ENCODE peak calls at places on chromosomes 11 and 22, in seven cellular contexts. One of them, this sample, is unnamed.

GRCh38 chr22:45602824-45603301 is 68.8 kb upstream of the ATXN10 start:
- DNase-seq in lower lobe of right lung: peak; percentile 34
- DNase-seq in RWPE1: peak; percentile 31
- DNase-seq in upper lobe of right lung: no peak
- DNase-seq in IMR-90: no peak
- DNase-seq in naive thymus-derived CD4-positive, alpha-beta T cell: no peak
- DNase-seq in prostate gland: no peak
- DNase-seq in this sample: no peak

GRCh38 chr11:79525257-79525656 is 84.4 kb upstream of the TENM4 start:
- DNase-seq in upper lobe of right lung: no peak
- DNase-seq in IMR-90: no peak
- DNase-seq in RWPE1: no peak
- DNase-seq in prostate gland: no peak
- DNase-seq in naive thymus-derived CD4-positive, alpha-beta T cell: no peak
- DNase-seq in lower lobe of right lung: no peak
- DNase-seq in this sample: no peak

GRCh38 chr11:47861762-47862161 is 13.6 kb upstream of the NUP160 start:
- DNase-seq in upper lobe of right lung: no peak
- DNase-seq in IMR-90: peak; percentile 74
- DNase-seq in naive thymus-derived CD4-positive, alpha-beta T cell: no peak
- DNase-seq in prostate gland: no peak
- DNase-seq in lower lobe of right lung: no peak
- DNase-seq in RWPE1: no peak
- DNase-seq in this sample: no peak

GRCh38 chr22:27686534-27686933 is 115.0 kb downstream of the MN1 start:
- DNase-seq in RWPE1: peak; percentile 20
- DNase-seq in naive thymus-derived CD4-positive, alpha-beta T cell: no peak
- DNase-seq in lower lobe of right lung: no peak
- DNase-seq in prostate gland: no peak
- DNase-seq in IMR-90: peak; percentile 85
- DNase-seq in upper lobe of right lung: no peak
- DNase-seq in this sample: no peak

GRCh38 chr22:29225422-29226090 is 19.9 kb downstream of the EMID1 start:
- DNase-seq in IMR-90: peak; percentile 42
- DNase-seq in upper lobe of right lung: peak; percentile 74
- DNase-seq in RWPE1: no peak
- DNase-seq in naive thymus-derived CD4-positive, alpha-beta T cell: no peak
- DNase-seq in lower lobe of right lung: no peak
- DNase-seq in prostate gland: no peak
- DNase-seq in this sample: no peak

GRCh38 chr11:115761348-115761747 is 257.1 kb upstream of the CADM1 start:
- DNase-seq in upper lobe of right lung: no peak
- DNase-seq in prostate gland: no peak
- DNase-seq in RWPE1: no peak
- DNase-seq in lower lobe of right lung: peak; percentile 55
- DNase-seq in naive thymus-derived CD4-positive, alpha-beta T cell: no peak
- DNase-seq in IMR-90: no peak
- DNase-seq in this sample: no peak

GRCh38 chr11:13962562-13963168 is at the start of gene SPON1:
- DNase-seq in prostate gland: no peak
- DNase-seq in upper lobe of right lung: peak; percentile 68
- DNase-seq in RWPE1: no peak
- DNase-seq in IMR-90: peak; percentile 15
- DNase-seq in lower lobe of right lung: peak; percentile 48
- DNase-seq in naive thymus-derived CD4-positive, alpha-beta T cell: peak; percentile 41
- DNase-seq in this sample: no peak

GRCh38 chr22:35661377-35661937 is 13.2 kb downstream of the APOL6 start:
- DNase-seq in naive thymus-derived CD4-positive, alpha-beta T cell: no peak
- DNase-seq in prostate gland: no peak
- DNase-seq in lower lobe of right lung: no peak
- DNase-seq in IMR-90: peak; percentile 85
- DNase-seq in upper lobe of right lung: no peak
- DNase-seq in RWPE1: no peak
- DNase-seq in this sample: no peak

GRCh38 chr11:67468056-67468455 is 995 bp downstream of the TMEM134 start:
- DNase-seq in lower lobe of right lung: peak; percentile 84
- DNase-seq in prostate gland: peak; percentile 95
- DNase-seq in upper lobe of right lung: peak; percentile 92
- DNase-seq in naive thymus-derived CD4-positive, alpha-beta T cell: no peak
- DNase-seq in RWPE1: peak; percentile 89
- DNase-seq in IMR-90: no peak
- DNase-seq in this sample: peak; percentile 60

GRCh38 chr11:92688416-92688815 is 281.0 kb upstream of the MTNR1B start:
- DNase-seq in RWPE1: no peak
- DNase-seq in lower lobe of right lung: no peak
- DNase-seq in naive thymus-derived CD4-positive, alpha-beta T cell: no peak
- DNase-seq in prostate gland: no peak
- DNase-seq in upper lobe of right lung: no peak
- DNase-seq in IMR-90: no peak
- DNase-seq in this sample: no peak

GRCh38 chr11:88535916-88536547 is 198.5 kb upstream of the CTSC start:
- DNase-seq in lower lobe of right lung: no peak
- DNase-seq in prostate gland: no peak
- DNase-seq in RWPE1: peak; percentile 85
- DNase-seq in upper lobe of right lung: no peak
- DNase-seq in IMR-90: peak; percentile 92
- DNase-seq in naive thymus-derived CD4-positive, alpha-beta T cell: no peak
- DNase-seq in this sample: peak; percentile 60

GRCh38 chr11:116879789-116880402 is 42.5 kb upstream of the APOA1 start:
- DNase-seq in prostate gland: peak; percentile 26
- DNase-seq in lower lobe of right lung: no peak
- DNase-seq in IMR-90: peak; percentile 85
- DNase-seq in upper lobe of right lung: no peak
- DNase-seq in naive thymus-derived CD4-positive, alpha-beta T cell: peak; percentile 37
- DNase-seq in RWPE1: peak; percentile 49
- DNase-seq in this sample: no peak

GRCh38 chr11:62256281-62256680 is 13.7 kb upstream of the SCGB2A2 start:
- DNase-seq in RWPE1: peak; percentile 17
- DNase-seq in lower lobe of right lung: no peak
- DNase-seq in upper lobe of right lung: no peak
- DNase-seq in naive thymus-derived CD4-positive, alpha-beta T cell: no peak
- DNase-seq in prostate gland: no peak
- DNase-seq in IMR-90: no peak
- DNase-seq in this sample: no peak

GRCh38 chr11:61161190-61162091 is at the start of gene VPS37C:
- DNase-seq in prostate gland: peak; percentile 85
- DNase-seq in RWPE1: peak; percentile 96
- DNase-seq in upper lobe of right lung: peak; percentile 96
- DNase-seq in IMR-90: peak; percentile 83
- DNase-seq in lower lobe of right lung: peak; percentile 94
- DNase-seq in naive thymus-derived CD4-positive, alpha-beta T cell: peak; percentile 96
- DNase-seq in this sample: peak; percentile 22
- H3K27ac ChIP-seq in prostate gland: peak within 1 kb of the TSS; percentile 99
- H3K27ac ChIP-seq in RWPE1: peak within 1 kb of the TSS; percentile 93
- H3K27ac ChIP-seq in upper lobe of right lung: peak within 1 kb of the TSS; percentile 96
- H3K27ac ChIP-seq in IMR-90: peak within 1 kb of the TSS; percentile 85
- H3K27ac ChIP-seq in lower lobe of right lung: peak within 1 kb of the TSS; percentile 98
- H3K27ac ChIP-seq in naive thymus-derived CD4-positive, alpha-beta T cell: peak within 1 kb of the TSS; percentile 78
- H3K27ac ChIP-seq in this sample: peak within 1 kb of the TSS; percentile 94

GRCh38 chr22:47031628-47031915 is 269.1 kb downstream of the TBC1D22A start:
- DNase-seq in RWPE1: no peak
- DNase-seq in lower lobe of right lung: peak; percentile 33
- DNase-seq in IMR-90: no peak
- DNase-seq in naive thymus-derived CD4-positive, alpha-beta T cell: no peak
- DNase-seq in prostate gland: no peak
- DNase-seq in upper lobe of right lung: peak; percentile 53
- DNase-seq in this sample: no peak

GRCh38 chr22:47030143-47030641 is 267.7 kb downstream of the TBC1D22A start:
- DNase-seq in IMR-90: peak; percentile 18
- DNase-seq in RWPE1: no peak
- DNase-seq in lower lobe of right lung: no peak
- DNase-seq in prostate gland: no peak
- DNase-seq in naive thymus-derived CD4-positive, alpha-beta T cell: no peak
- DNase-seq in upper lobe of right lung: no peak
- DNase-seq in this sample: no peak

GRCh38 chr22:47027766-47028165 is 265.3 kb downstream of the TBC1D22A start:
- DNase-seq in naive thymus-derived CD4-positive, alpha-beta T cell: no peak
- DNase-seq in upper lobe of right lung: peak; percentile 51
- DNase-seq in RWPE1: no peak
- DNase-seq in lower lobe of right lung: peak; percentile 29
- DNase-seq in prostate gland: no peak
- DNase-seq in IMR-90: no peak
- DNase-seq in this sample: no peak

GRCh38 chr22:47030881-47031627 is 268.6 kb downstream of the TBC1D22A start:
- DNase-seq in lower lobe of right lung: peak; percentile 38
- DNase-seq in naive thymus-derived CD4-positive, alpha-beta T cell: no peak
- DNase-seq in RWPE1: no peak
- DNase-seq in IMR-90: no peak
- DNase-seq in upper lobe of right lung: peak; percentile 54
- DNase-seq in prostate gland: no peak
- DNase-seq in this sample: no peak

GRCh38 chr22:47029244-47030001 is 267.0 kb downstream of the TBC1D22A start:
- DNase-seq in lower lobe of right lung: peak; percentile 24
- DNase-seq in RWPE1: no peak
- DNase-seq in upper lobe of right lung: peak; percentile 55
- DNase-seq in naive thymus-derived CD4-positive, alpha-beta T cell: no peak
- DNase-seq in prostate gland: no peak
- DNase-seq in IMR-90: no peak
- DNase-seq in this sample: no peak
- H3K27ac ChIP-seq in lower lobe of right lung: no peak overlapping the region
- H3K27ac ChIP-seq in RWPE1: no peak overlapping the region
- H3K27ac ChIP-seq in upper lobe of right lung: no peak overlapping the region
- H3K27ac ChIP-seq in naive thymus-derived CD4-positive, alpha-beta T cell: no peak overlapping the region
- H3K27ac ChIP-seq in prostate gland: peak overlapping the region; percentile 56
- H3K27ac ChIP-seq in IMR-90: no peak overlapping the region
- H3K27ac ChIP-seq in this sample: no peak overlapping the region

DNA sequence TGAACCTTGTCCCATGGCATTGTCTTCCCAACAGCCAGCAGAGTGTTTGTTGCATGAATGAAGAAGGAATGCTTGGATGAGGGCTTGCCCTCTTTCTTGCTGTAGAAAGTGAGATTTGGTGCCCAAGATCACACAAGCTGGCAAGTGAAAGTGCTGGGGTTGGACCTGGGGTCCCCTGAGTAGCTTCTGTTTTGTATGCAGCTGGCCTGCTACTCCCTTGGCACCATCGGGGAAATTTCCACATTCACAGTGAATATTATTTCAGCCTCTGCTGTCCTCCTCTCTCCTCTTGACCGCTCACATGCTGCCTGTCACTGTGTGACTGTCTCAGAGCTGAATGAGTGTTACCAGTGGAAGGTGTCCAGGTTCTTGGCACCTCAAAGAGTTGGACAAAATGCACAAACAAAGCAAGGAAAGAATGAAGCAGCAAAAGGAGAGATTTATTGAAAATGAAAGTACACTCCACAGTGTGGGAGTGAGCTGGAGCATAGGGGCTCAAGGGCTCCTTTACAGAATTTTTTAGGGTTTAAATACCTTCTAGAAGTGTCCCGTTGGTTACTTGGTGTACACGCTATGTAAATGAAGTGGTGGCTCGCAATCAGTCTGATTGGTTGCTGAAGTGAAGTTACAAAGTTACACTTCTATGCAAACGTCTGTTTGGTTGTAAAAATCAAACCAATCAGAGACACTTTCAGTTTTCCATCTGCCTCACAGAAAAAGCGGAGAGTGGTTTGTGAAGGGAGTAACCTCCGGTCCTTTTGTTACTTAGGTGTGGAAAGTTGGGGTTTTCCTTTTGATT is 87.4 kb downstream of the DEPDC5 start:
- DNase-seq in lower lobe of right lung: no peak
- DNase-seq in prostate gland: no peak
- DNase-seq in RWPE1: no peak
- DNase-seq in naive thymus-derived CD4-positive, alpha-beta T cell: no peak
- DNase-seq in IMR-90: no peak
- DNase-seq in upper lobe of right lung: no peak
- DNase-seq in this sample: no peak
- H3K27ac ChIP-seq in lower lobe of right lung: no peak overlapping the region
- H3K27ac ChIP-seq in prostate gland: no peak overlapping the region
- H3K27ac ChIP-seq in RWPE1: no peak overlapping the region
- H3K27ac ChIP-seq in naive thymus-derived CD4-positive, alpha-beta T cell: no peak overlapping the region
- H3K27ac ChIP-seq in IMR-90: no peak overlapping the region
- H3K27ac ChIP-seq in upper lobe of right lung: no peak overlapping the region
- H3K27ac ChIP-seq in this sample: no peak overlapping the region

GRCh38 chr11:65565624-65566453 is 4.4 kb upstream of the ZNRD2 start:
- DNase-seq in lower lobe of right lung: no peak
- DNase-seq in naive thymus-derived CD4-positive, alpha-beta T cell: no peak
- DNase-seq in RWPE1: no peak
- DNase-seq in prostate gland: no peak
- DNase-seq in upper lobe of right lung: no peak
- DNase-seq in IMR-90: peak; percentile 35
- DNase-seq in this sample: no peak
- H3K27ac ChIP-seq in lower lobe of right lung: peak overlapping the region; percentile 53
- H3K27ac ChIP-seq in naive thymus-derived CD4-positive, alpha-beta T cell: peak overlapping the region; percentile 96
- H3K27ac ChIP-seq in RWPE1: peak overlapping the region; percentile 52
- H3K27ac ChIP-seq in prostate gland: no peak overlapping the region
- H3K27ac ChIP-seq in upper lobe of right lung: peak overlapping the region; percentile 61
- H3K27ac ChIP-seq in IMR-90: no peak overlapping the region
- H3K27ac ChIP-seq in this sample: peak overlapping the region; percentile 63

GRCh38 chr22:37742374-37743092 is 45.7 kb downstream of the TRIOBP start:
- DNase-seq in prostate gland: no peak
- DNase-seq in lower lobe of right lung: no peak
- DNase-seq in upper lobe of right lung: no peak
- DNase-seq in IMR-90: peak; percentile 91
- DNase-seq in RWPE1: peak; percentile 58
- DNase-seq in naive thymus-derived CD4-positive, alpha-beta T cell: no peak
- DNase-seq in this sample: peak; percentile 60
- H3K27ac ChIP-seq in prostate gland: no peak overlapping the region
- H3K27ac ChIP-seq in lower lobe of right lung: peak overlapping the region; percentile 36
- H3K27ac ChIP-seq in upper lobe of right lung: no peak overlapping the region
- H3K27ac ChIP-seq in IMR-90: peak overlapping the region; percentile 46
- H3K27ac ChIP-seq in RWPE1: peak overlapping the region; percentile 95
- H3K27ac ChIP-seq in naive thymus-derived CD4-positive, alpha-beta T cell: no peak overlapping the region
- H3K27ac ChIP-seq in this sample: peak overlapping the region; percentile 38

GRCh38 chr11:76578655-76579046 is 91.9 kb downstream of the LRRC32 start:
- DNase-seq in IMR-90: no peak
- DNase-seq in naive thymus-derived CD4-positive, alpha-beta T cell: no peak
- DNase-seq in prostate gland: no peak
- DNase-seq in RWPE1: no peak
- DNase-seq in upper lobe of right lung: peak; percentile 68
- DNase-seq in lower lobe of right lung: peak; percentile 60
- DNase-seq in this sample: no peak
- H3K27ac ChIP-seq in IMR-90: no peak overlapping the region
- H3K27ac ChIP-seq in naive thymus-derived CD4-positive, alpha-beta T cell: no peak overlapping the region
- H3K27ac ChIP-seq in prostate gland: no peak overlapping the region
- H3K27ac ChIP-seq in RWPE1: peak overlapping the region; percentile 81
- H3K27ac ChIP-seq in upper lobe of right lung: peak overlapping the region; percentile 67
- H3K27ac ChIP-seq in lower lobe of right lung: peak overlapping the region; percentile 83
- H3K27ac ChIP-seq in this sample: no peak overlapping the region

GRCh38 chr11:130144129-130144528 is 15.5 kb upstream of the ST14 start:
- DNase-seq in naive thymus-derived CD4-positive, alpha-beta T cell: no peak
- DNase-seq in prostate gland: no peak
- DNase-seq in IMR-90: no peak
- DNase-seq in lower lobe of right lung: no peak
- DNase-seq in RWPE1: no peak
- DNase-seq in upper lobe of right lung: no peak
- DNase-seq in this sample: no peak

GRCh38 chr11:130146797-130147196 is 12.8 kb upstream of the ST14 start:
- DNase-seq in upper lobe of right lung: no peak
- DNase-seq in naive thymus-derived CD4-positive, alpha-beta T cell: no peak
- DNase-seq in lower lobe of right lung: no peak
- DNase-seq in prostate gland: no peak
- DNase-seq in RWPE1: no peak
- DNase-seq in IMR-90: no peak
- DNase-seq in this sample: no peak

GRCh38 chr11:130145328-130145812 is 14.2 kb upstream of the ST14 start:
- DNase-seq in naive thymus-derived CD4-positive, alpha-beta T cell: no peak
- DNase-seq in lower lobe of right lung: no peak
- DNase-seq in upper lobe of right lung: no peak
- DNase-seq in IMR-90: no peak
- DNase-seq in prostate gland: no peak
- DNase-seq in RWPE1: no peak
- DNase-seq in this sample: no peak

GRCh38 chr11:130145975-130146776 is 13.4 kb upstream of the ST14 start:
- DNase-seq in RWPE1: peak; percentile 93
- DNase-seq in upper lobe of right lung: peak; percentile 86
- DNase-seq in naive thymus-derived CD4-positive, alpha-beta T cell: no peak
- DNase-seq in lower lobe of right lung: peak; percentile 84
- DNase-seq in prostate gland: no peak
- DNase-seq in IMR-90: no peak
- DNase-seq in this sample: peak; percentile 94

GRCh38 chr11:130144721-130145327 is 14.8 kb upstream of the ST14 start:
- DNase-seq in prostate gland: no peak
- DNase-seq in lower lobe of right lung: no peak
- DNase-seq in naive thymus-derived CD4-positive, alpha-beta T cell: no peak
- DNase-seq in RWPE1: no peak
- DNase-seq in upper lobe of right lung: no peak
- DNase-seq in IMR-90: peak; percentile 20
- DNase-seq in this sample: no peak
- H3K27ac ChIP-seq in prostate gland: no peak overlapping the region
- H3K27ac ChIP-seq in lower lobe of right lung: peak overlapping the region; percentile 72
- H3K27ac ChIP-seq in naive thymus-derived CD4-positive, alpha-beta T cell: no peak overlapping the region
- H3K27ac ChIP-seq in RWPE1: no peak overlapping the region
- H3K27ac ChIP-seq in upper lobe of right lung: peak overlapping the region; percentile 67
- H3K27ac ChIP-seq in IMR-90: no peak overlapping the region
- H3K27ac ChIP-seq in this sample: peak overlapping the region; percentile 79